ENCODE peak calls at places on chromosome 3, in six cellular contexts. I, B, V, Z, M and D are unnamed samples.

GRCh38 chr3:184715943-184716651 is 4.2 kb upstream of the MAGEF1 start:
- DNase-seq in I (no peak), B (peak; percentile 22), V (no peak), Z (no peak), M (no peak), D (no peak)

GRCh38 chr3:34066999-34067398 is 268.6 kb downstream of the PDCD6IP start:
- DNase-seq in I (no peak), B (no peak), V (no peak), Z (no peak), M (no peak), D (no peak)

GRCh38 chr3:127694467-127695215 is 21.9 kb downstream of the ABTB1 start:
- DNase-seq in I (peak; percentile 94), B (peak; percentile 20), V (no peak), Z (no peak), M (peak; percentile 38), D (no peak)

GRCh38 chr3:39808467-39809180 is 785 bp upstream of the MYRIP start:
- DNase-seq in I (peak; percentile 32), B (no peak), V (no peak), Z (peak; percentile 61), M (no peak), D (no peak)

GRCh38 chr3:178971614-178972013 is 100.0 kb downstream of the ZMAT3 start:
- DNase-seq in I (no peak), B (peak; percentile 18), V (no peak), Z (no peak), M (peak; percentile 58), D (no peak)

GRCh38 chr3:128804017-128804816 is 75.2 kb upstream of the ACAD9 start:
- DNase-seq in I (no peak), B (peak; percentile 60), V (no peak), Z (no peak), M (no peak), D (peak; percentile 86)

GRCh38 chr3:157093096-157093495 is 66.9 kb downstream of the CCNL1 start:
- DNase-seq in I (no peak), B (no peak), V (no peak), Z (no peak), M (no peak), D (peak; percentile 26)

GRCh38 chr3:160691962-160692361 is 15.0 kb downstream of the ARL14 start:
- DNase-seq in I (no peak), B (no peak), V (no peak), Z (no peak), M (no peak), D (no peak)

GRCh38 chr3:66609660-66610547 is 109.1 kb upstream of the LRIG1 start:
- DNase-seq in I (no peak), B (peak; percentile 90), V (no peak), Z (peak; percentile 23), M (no peak), D (no peak)

GRCh38 chr3:138867996-138868395 is 33.3 kb upstream of the PIK3CB start:
- DNase-seq in I (no peak), B (no peak), V (no peak), Z (no peak), M (no peak), D (no peak)

GRCh38 chr3:46673151-46674030 is 20.1 kb downstream of the ALS2CL start:
- DNase-seq in I (peak; percentile 7), B (no peak), V (no peak), Z (no peak), M (no peak), D (no peak)

GRCh38 chr3:157438371-157438735 is 1.7 kb downstream of the PTX3 start:
- DNase-seq in I (no peak), B (no peak), V (no peak), Z (peak; percentile 11), M (no peak), D (peak; percentile 7)

GRCh38 chr3:37179144-37179967 is 5.0 kb upstream of the LRRFIP2 start:
- DNase-seq in I (no peak), B (no peak), V (no peak), Z (no peak), M (no peak), D (no peak)

GRCh38 chr3:59607628-59608027 is 557.8 kb upstream of the CFAP20DC start:
- DNase-seq in I (no peak), B (peak; percentile 16), V (no peak), Z (peak; percentile 19), M (peak; percentile 3), D (no peak)

GRCh38 chr3:52851348-52851747 is 16.5 kb upstream of the MUSTN1 start:
- DNase-seq in I (peak; percentile 57), B (peak; percentile 49), V (no peak), Z (peak; percentile 56), M (peak; percentile 38), D (peak; percentile 68)

GRCh38 chr3:155086041-155086440 is 5.9 kb downstream of the MME start:
- DNase-seq in I (no peak), B (no peak), V (no peak), Z (no peak), M (no peak), D (no peak)

GRCh38 chr3:26624209-26624775 is 1.7 kb downstream of the LRRC3B start:
- DNase-seq in I (no peak), B (no peak), V (no peak), Z (no peak), M (no peak), D (no peak)

GRCh38 chr3:178703268-178703975 is 167.2 kb downstream of the KCNMB2 start:
- DNase-seq in I (no peak), B (peak; percentile 97), V (no peak), Z (no peak), M (no peak), D (no peak)

GRCh38 chr3:64138656-64139375 is 86.5 kb downstream of the PRICKLE2 start:
- DNase-seq in I (no peak), B (no peak), V (no peak), Z (no peak), M (no peak), D (no peak)

GRCh38 chr3:99577160-99577559 is 61.2 kb upstream of the COL8A1 start:
- DNase-seq in I (no peak), B (peak; percentile 46), V (no peak), Z (no peak), M (no peak), D (no peak)

GRCh38 chr3:157868881-157869280 is 237.3 kb downstream of the SHOX2 start:
- DNase-seq in I (no peak), B (no peak), V (no peak), Z (no peak), M (no peak), D (no peak)

GRCh38 chr3:137796993-137797392 is 32.9 kb downstream of the SOX14 start:
- DNase-seq in I (no peak), B (no peak), V (no peak), Z (no peak), M (no peak), D (no peak)

GRCh38 chr3:186283651-186284445 is 78.2 kb downstream of the DGKG start:
- DNase-seq in I (no peak), B (peak; percentile 59), V (no peak), Z (no peak), M (no peak), D (no peak)

GRCh38 chr3:46830801-46831200 is 32.4 kb downstream of the MYL3 start:
- DNase-seq in I (no peak), B (no peak), V (no peak), Z (no peak), M (no peak), D (no peak)

GRCh38 chr3:46881819-46882376 is 4.4 kb downstream of the PTH1R start:
- DNase-seq in I (no peak), B (no peak), V (no peak), Z (peak; percentile 72), M (no peak), D (no peak)

GRCh38 chr3:135267487-135267886 is 472.4 kb downstream of the EPHB1 start:
- DNase-seq in I (no peak), B (no peak), V (no peak), Z (no peak), M (no peak), D (no peak)
- TF ChIP-seq CTCF in I (no peak), B (no peak), V (no peak), Z (no peak), M (no peak), D (no peak)

GRCh38 chr3:65245133-65246076 is 557.6 kb upstream of the ADAMTS9 start:
- DNase-seq in I (no peak), B (peak; percentile 1), V (no peak), Z (no peak), M (no peak), D (no peak)
- TF ChIP-seq CTCF in I (no peak), B (peak; percentile 24), V (peak; percentile 43), Z (peak; percentile 64), M (peak; percentile 20), D (no peak)

GRCh38 chr3:194337965-194338753 is 13.0 kb downstream of the CPN2 start:
- DNase-seq in I (no peak), B (peak; percentile 42), V (no peak), Z (no peak), M (no peak), D (no peak)

GRCh38 chr3:194340757-194341400 is 10.2 kb downstream of the CPN2 start:
- DNase-seq in I (no peak), B (no peak), V (no peak), Z (no peak), M (no peak), D (no peak)

GRCh38 chr3:194336601-194337355 is 14.3 kb downstream of the CPN2 start:
- DNase-seq in I (no peak), B (no peak), V (no peak), Z (no peak), M (no peak), D (no peak)

GRCh38 chr3:194339836-194340235 is 11.3 kb downstream of the CPN2 start:
- DNase-seq in I (no peak), B (no peak), V (no peak), Z (no peak), M (no peak), D (no peak)

GRCh38 chr3:194339356-194339755 is 11.8 kb downstream of the CPN2 start:
- DNase-seq in I (no peak), B (no peak), V (no peak), Z (no peak), M (no peak), D (no peak)
- TF ChIP-seq CTCF in I (no peak), B (no peak), V (no peak), Z (peak; percentile 10), M (peak; percentile 32), D (no peak)

GRCh38 chr3:152259480-152259879 is 9.2 kb upstream of the MBNL1 start:
- DNase-seq in I (no peak), B (no peak), V (no peak), Z (no peak), M (no peak), D (no peak)
- TF ChIP-seq CTCF in I (no peak), B (no peak), V (no peak), Z (no peak), M (no peak), D (no peak)

GRCh38 chr3:173410836-173411235 is 13.3 kb downstream of the NLGN1 start:
- DNase-seq in I (no peak), B (no peak), V (no peak), Z (no peak), M (no peak), D (no peak)

GRCh38 chr3:173411288-173412064 is 13.9 kb downstream of the NLGN1 start:
- DNase-seq in I (no peak), B (peak; percentile 51), V (no peak), Z (peak; percentile 48), M (peak; percentile 32), D (no peak)
- TF ChIP-seq CTCF in I (peak; percentile 7), B (peak; percentile 63), V (peak; percentile 34), Z (peak; percentile 49), M (peak; percentile 42), D (peak; percentile 17)